ENCODE peak calls at places on chromosomes 16 and 17, in six cellular contexts. G, T, C, V, Z and S are unnamed samples.

GRCh38 chr17:79223471-79223870 is 148.8 kb downstream of the ENGASE start:
- DNase-seq in G (no peak), T (no peak), C (no peak), V (no peak), Z (peak), S (no peak)

GRCh38 chr17:63696381-63696961 is 3.5 kb downstream of the LIMD2 start:
- DNase-seq in G (peak), T (no peak), C (peak), V (peak), Z (peak), S (no peak)

GRCh38 chr17:63433746-63434591 is 12.1 kb downstream of the CYB561 start:
- DNase-seq in G (peak), T (peak), C (peak), V (no peak), Z (no peak), S (peak)

GRCh38 chr16:86925067-86925791 is 346.9 kb downstream of the FOXL1 start:
- DNase-seq in G (peak), T (peak), C (no peak), V (no peak), Z (no peak), S (peak)

GRCh38 chr17:74512624-74513084 is 18.6 kb downstream of the CD300LB start:
- DNase-seq in G (peak), T (peak), C (peak), V (no peak), Z (no peak), S (peak)

GRCh38 chr17:77453613-77454559 is 313.1 kb downstream of the SEC14L1 start:
- DNase-seq in G (no peak), T (no peak), C (no peak), V (peak), Z (no peak), S (no peak)

GRCh38 chr17:410674-411401 is 58.2 kb upstream of the RPH3AL start:
- DNase-seq in G (peak), T (peak), C (no peak), V (no peak), Z (peak), S (peak)

GRCh38 chr16:11233727-11234376 is 22.2 kb downstream of the SOCS1 start:
- DNase-seq in G (no peak), T (no peak), C (no peak), V (no peak), Z (no peak), S (no peak)

GRCh38 chr17:81388612-81389367 is 6.5 kb upstream of the BAHCC1 start:
- DNase-seq in G (no peak), T (peak), C (no peak), V (peak), Z (peak), S (no peak)

GRCh38 chr17:9893606-9894005 is 11.5 kb downstream of the RCVRN start:
- DNase-seq in G (peak), T (peak), C (peak), V (no peak), Z (no peak), S (peak)

GRCh38 chr17:69048634-69049033 is 12.1 kb downstream of the ABCA9 start:
- DNase-seq in G (no peak), T (no peak), C (no peak), V (no peak), Z (no peak), S (no peak)

GRCh38 chr16:27224741-27225300 is 21.5 kb downstream of the KDM8 start:
- DNase-seq in G (no peak), T (no peak), C (no peak), V (no peak), Z (no peak), S (no peak)

GRCh38 chr17:37490022-37490587 is 414 bp downstream of the DUSP14 start:
- DNase-seq in G (peak), T (peak), C (peak), V (peak), Z (peak), S (peak)

GRCh38 chr16:51621610-51622009 is 470.5 kb upstream of the SALL1 start:
- DNase-seq in G (peak), T (peak), C (no peak), V (no peak), Z (no peak), S (peak)

GRCh38 chr17:56613131-56613530 is 19.6 kb downstream of the NOG start:
- DNase-seq in G (no peak), T (no peak), C (no peak), V (no peak), Z (no peak), S (no peak)

GRCh38 chr17:13140750-13141149 is 122.9 kb upstream of the ELAC2 start:
- DNase-seq in G (peak), T (peak), C (no peak), V (no peak), Z (peak), S (no peak)

GRCh38 chr17:64278614-64279013 is 15.6 kb upstream of the TEX2 start:
- DNase-seq in G (peak), T (peak), C (peak), V (no peak), Z (no peak), S (peak)

GRCh38 chr16:25235991-25236390 is 19.2 kb downstream of the AQP8 start:
- DNase-seq in G (peak), T (no peak), C (no peak), V (no peak), Z (no peak), S (no peak)

GRCh38 chr16:84759061-84759460 is 59.3 kb downstream of the USP10 start:
- DNase-seq in G (no peak), T (peak), C (no peak), V (no peak), Z (no peak), S (peak)

GRCh38 chr16:7227193-7227825 is 105.3 kb upstream of the RBFOX1 start:
- DNase-seq in G (no peak), T (no peak), C (no peak), V (no peak), Z (peak), S (no peak)

GRCh38 chr17:57271821-57272220 is 15.5 kb downstream of the MSI2 start:
- DNase-seq in G (no peak), T (no peak), C (no peak), V (no peak), Z (peak), S (no peak)

GRCh38 chr17:58667934-58668597 is 23.8 kb downstream of the TEX14 start:
- DNase-seq in G (peak), T (peak), C (peak), V (no peak), Z (no peak), S (no peak)

GRCh38 chr17:77451894-77452852 is 311.4 kb downstream of the SEC14L1 start:
- DNase-seq in G (peak), T (peak), C (no peak), V (peak), Z (peak), S (peak)

GRCh38 chr16:87553174-87553573 is 49.1 kb upstream of the JPH3 start:
- DNase-seq in G (no peak), T (no peak), C (no peak), V (no peak), Z (no peak), S (no peak)

GRCh38 chr17:12395733-12396354 is 269.8 kb upstream of the MYOCD start:
- DNase-seq in G (peak), T (no peak), C (peak), V (peak), Z (peak), S (no peak)

GRCh38 chr17:33989357-33990148 is 265.5 kb upstream of the CCL2 start:
- DNase-seq in G (no peak), T (no peak), C (no peak), V (no peak), Z (no peak), S (no peak)

GRCh38 chr17:28698253-28698941 is 13.3 kb downstream of the PROCA1 start:
- DNase-seq in G (peak), T (no peak), C (no peak), V (peak), Z (no peak), S (no peak)

GRCh38 chr17:2177235-2177811 is 122.4 kb downstream of the HIC1 start:
- DNase-seq in G (peak), T (no peak), C (no peak), V (peak), Z (no peak), S (no peak)
- H3K27ac ChIP-seq in G (no peak), T (peak), C (no peak), V (peak), Z (no peak), S (peak)

GRCh38 chr17:8041249-8041928 is 2.5 kb downstream of the ALOX15B start:
- DNase-seq in G (peak), T (peak), C (peak), V (peak), Z (peak), S (peak)

GRCh38 chr17:8039611-8040168 is 831 bp downstream of the ALOX15B start:
- DNase-seq in G (no peak), T (no peak), C (no peak), V (no peak), Z (no peak), S (no peak)

GRCh38 chr17:8041980-8042379 is 3.1 kb downstream of the ALOX15B start:
- DNase-seq in G (no peak), T (no peak), C (no peak), V (no peak), Z (no peak), S (no peak)

DNA sequence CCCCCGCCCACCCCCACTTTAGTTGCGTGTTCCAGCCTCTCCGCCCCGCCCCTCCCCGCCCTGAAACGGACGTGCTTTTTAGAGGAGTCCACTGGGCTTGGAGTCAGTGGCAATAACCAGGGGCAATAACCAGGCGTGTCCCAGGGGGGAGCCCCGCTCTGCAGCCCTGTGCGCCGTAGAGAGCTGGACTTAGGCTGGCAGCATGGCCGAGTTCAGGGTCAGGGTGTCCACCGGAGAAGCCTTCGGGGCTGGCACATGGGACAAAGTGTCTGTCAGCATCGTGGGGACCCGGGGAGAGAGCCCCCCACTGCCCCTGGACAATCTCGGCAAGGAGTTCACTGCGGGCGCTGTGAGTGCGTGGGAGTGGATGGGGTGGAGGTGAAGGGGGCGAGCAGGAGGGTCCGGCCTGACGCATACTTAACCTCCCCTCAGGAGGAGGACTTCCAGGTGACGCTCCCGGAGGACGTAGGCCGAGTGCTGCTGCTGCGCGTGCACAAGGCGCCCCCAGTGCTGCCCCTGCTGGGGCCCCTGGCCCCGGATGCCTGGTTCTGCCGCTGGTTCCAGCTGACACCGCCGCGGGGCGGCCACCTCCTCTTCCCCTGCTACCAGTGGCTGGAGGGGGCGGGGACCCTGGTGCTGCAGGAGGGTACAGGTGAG is at the start of gene ALOX15B:
- DNase-seq in G (no peak), T (no peak), C (no peak), V (no peak), Z (no peak), S (no peak)
- H3K9ac ChIP-seq in G (no peak), T (no peak), C (no peak), V (no peak), Z (no peak), S (no peak)

GRCh38 chr16:23143391-23143790 is 5.9 kb downstream of the USP31 start:
- DNase-seq in G (no peak), T (no peak), C (no peak), V (no peak), Z (no peak), S (no peak)
- TF ChIP-seq EZH2 in G (no peak), T (no peak), C (no peak), V (no peak), Z (no peak), S (no peak)

GRCh38 chr17:44773140-44773539 is 14.4 kb downstream of the ADAM11 start:
- DNase-seq in G (no peak), T (no peak), C (no peak), V (no peak), Z (no peak), S (no peak)

GRCh38 chr17:44774271-44775135 is 15.7 kb downstream of the ADAM11 start:
- DNase-seq in G (peak), T (peak), C (peak), V (peak), Z (peak), S (no peak)

GRCh38 chr17:44775838-44776621 is 17.2 kb downstream of the ADAM11 start:
- DNase-seq in G (no peak), T (no peak), C (no peak), V (peak), Z (no peak), S (no peak)

GRCh38 chr17:44776628-44777393 is 18.0 kb downstream of the ADAM11 start:
- DNase-seq in G (no peak), T (no peak), C (no peak), V (no peak), Z (no peak), S (no peak)

GRCh38 chr17:44775136-44775837 is 16.5 kb downstream of the ADAM11 start:
- DNase-seq in G (peak), T (peak), C (peak), V (peak), Z (peak), S (peak)
- H3K27ac ChIP-seq in G (no peak), T (no peak), C (no peak), V (peak), Z (no peak), S (no peak)

GRCh38 chr16:75433732-75434413 is 570 bp upstream of the CFDP1 start:
- DNase-seq in G (peak), T (peak), C (peak), V (peak), Z (peak), S (peak)

GRCh38 chr16:75429621-75430403 is 3.5 kb downstream of the CFDP1 start:
- DNase-seq in G (no peak), T (no peak), C (no peak), V (no peak), Z (no peak), S (no peak)

GRCh38 chr16:75432828-75433731 is at the start of gene CFDP1:
- DNase-seq in G (peak), T (peak), C (peak), V (peak), Z (peak), S (peak)
- H3K9ac ChIP-seq in G (peak), T (peak), C (peak), V (peak), Z (peak), S (peak)

GRCh38 chr17:48631693-48632578 is 5.8 kb upstream of the HOXB9 start:
- DNase-seq in G (no peak), T (no peak), C (no peak), V (no peak), Z (no peak), S (no peak)
- TF ChIP-seq EZH2 in G (peak), T (no peak), C (no peak), V (no peak), Z (peak), S (peak)

GRCh38 chr17:2928294-2928890 is 132.2 kb downstream of the RAP1GAP2 start:
- DNase-seq in G (no peak), T (no peak), C (no peak), V (no peak), Z (no peak), S (no peak)
- H3K27ac ChIP-seq in G (no peak), T (no peak), C (no peak), V (no peak), Z (no peak), S (no peak)

DNA sequence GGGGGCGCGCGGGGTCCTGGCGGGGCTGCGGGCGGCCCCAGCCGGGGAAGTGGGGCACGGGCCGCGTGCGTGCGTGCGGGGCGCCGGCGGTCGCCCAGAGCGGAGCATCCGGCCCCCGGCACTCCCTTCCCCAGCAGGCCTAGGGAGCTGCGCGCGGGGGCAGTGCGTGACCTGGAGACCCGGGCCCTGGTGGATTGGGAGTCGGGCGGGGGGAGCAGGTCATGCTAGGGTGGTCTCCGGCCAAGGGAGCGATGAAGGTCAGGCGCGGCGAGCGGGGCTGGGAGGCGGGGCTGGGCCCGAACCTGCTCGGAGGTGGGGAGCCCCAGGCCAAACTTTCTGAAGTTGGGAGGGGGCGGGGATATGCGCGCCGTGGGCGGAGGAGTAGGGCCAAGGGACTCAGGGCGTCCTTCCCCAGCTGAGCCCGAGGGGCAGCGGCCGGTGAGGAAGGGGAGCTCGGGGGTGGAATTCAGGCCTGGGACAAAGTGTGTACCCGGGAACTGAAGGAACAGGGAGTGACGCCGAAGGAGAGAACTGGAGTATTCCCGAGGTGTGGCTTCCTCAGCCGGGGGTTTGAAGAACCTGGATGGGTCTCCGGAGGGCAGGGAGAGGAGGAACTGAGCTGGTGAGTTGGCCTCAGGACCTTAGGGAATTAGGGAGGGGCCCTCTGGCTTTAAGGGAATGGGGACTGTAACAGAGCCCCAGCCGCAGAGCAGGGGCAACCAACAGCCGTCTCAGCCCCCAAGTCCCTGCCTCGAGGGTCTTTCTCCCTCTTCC is 574 bp downstream of the XYLT2 start:
- DNase-seq in G (peak), T (no peak), C (peak), V (no peak), Z (peak), S (no peak)
- H3K9ac ChIP-seq in G (peak), T (peak), C (peak), V (peak), Z (no peak), S (peak)